ENCODE peak calls at places on chromosomes 16 and 17, in six cellular contexts. V, H, U, P, Y and D are unnamed samples.

GRCh38 chr17:51000835-51001638 is 119.6 kb downstream of the SPAG9 start:
- DNase-seq in V (no peak), H (no peak), U (no peak), P (no peak), Y (no peak), D (no peak)

GRCh38 chr17:83199500-83200201 is 120.2 kb downstream of the METRNL start:
- DNase-seq in V (peak; percentile 16), H (peak; percentile 16), U (peak; percentile 51), P (peak; percentile 43), Y (no peak), D (no peak)

GRCh38 chr16:11101695-11102522 is 154.1 kb downstream of the SOCS1 start:
- DNase-seq in V (no peak), H (no peak), U (no peak), P (no peak), Y (no peak), D (no peak)

GRCh38 chr16:11417487-11417886 is 72.2 kb downstream of the RMI2 start:
- DNase-seq in V (no peak), H (no peak), U (no peak), P (no peak), Y (no peak), D (no peak)

GRCh38 chr16:4067262-4068001 is 48.8 kb downstream of the ADCY9 start:
- DNase-seq in V (no peak), H (no peak), U (no peak), P (no peak), Y (no peak), D (no peak)

GRCh38 chr16:30075503-30076275 is at the start of gene PPP4C:
- DNase-seq in V (peak; percentile 93), H (peak; percentile 84), U (peak; percentile 95), P (peak; percentile 89), Y (peak; percentile 87), D (no peak)

GRCh38 chr16:4443271-4443670 is 17.6 kb downstream of the DNAJA3 start:
- DNase-seq in V (no peak), H (no peak), U (no peak), P (no peak), Y (no peak), D (no peak)

GRCh38 chr17:76026714-76027158 is 370 bp downstream of the EVPL start:
- DNase-seq in V (no peak), H (no peak), U (no peak), P (no peak), Y (no peak), D (no peak)

GRCh38 chr17:75875182-75875939 is 3.0 kb downstream of the TRIM47 start:
- DNase-seq in V (peak; percentile 55), H (no peak), U (peak; percentile 60), P (no peak), Y (no peak), D (no peak)

GRCh38 chr17:41773190-41773588 is 13.3 kb downstream of the JUP start:
- DNase-seq in V (peak; percentile 79), H (peak; percentile 65), U (peak; percentile 87), P (peak; percentile 82), Y (peak; percentile 73), D (no peak)

GRCh38 chr17:41772218-41772585 is 14.3 kb downstream of the JUP start:
- DNase-seq in V (peak; percentile 82), H (no peak), U (peak; percentile 90), P (peak; percentile 92), Y (no peak), D (no peak)

GRCh38 chr17:41772586-41773189 is 13.8 kb downstream of the JUP start:
- DNase-seq in V (no peak), H (no peak), U (no peak), P (no peak), Y (no peak), D (no peak)

GRCh38 chr17:41769985-41770384 is 16.5 kb downstream of the JUP start:
- DNase-seq in V (no peak), H (no peak), U (no peak), P (no peak), Y (no peak), D (no peak)

DNA sequence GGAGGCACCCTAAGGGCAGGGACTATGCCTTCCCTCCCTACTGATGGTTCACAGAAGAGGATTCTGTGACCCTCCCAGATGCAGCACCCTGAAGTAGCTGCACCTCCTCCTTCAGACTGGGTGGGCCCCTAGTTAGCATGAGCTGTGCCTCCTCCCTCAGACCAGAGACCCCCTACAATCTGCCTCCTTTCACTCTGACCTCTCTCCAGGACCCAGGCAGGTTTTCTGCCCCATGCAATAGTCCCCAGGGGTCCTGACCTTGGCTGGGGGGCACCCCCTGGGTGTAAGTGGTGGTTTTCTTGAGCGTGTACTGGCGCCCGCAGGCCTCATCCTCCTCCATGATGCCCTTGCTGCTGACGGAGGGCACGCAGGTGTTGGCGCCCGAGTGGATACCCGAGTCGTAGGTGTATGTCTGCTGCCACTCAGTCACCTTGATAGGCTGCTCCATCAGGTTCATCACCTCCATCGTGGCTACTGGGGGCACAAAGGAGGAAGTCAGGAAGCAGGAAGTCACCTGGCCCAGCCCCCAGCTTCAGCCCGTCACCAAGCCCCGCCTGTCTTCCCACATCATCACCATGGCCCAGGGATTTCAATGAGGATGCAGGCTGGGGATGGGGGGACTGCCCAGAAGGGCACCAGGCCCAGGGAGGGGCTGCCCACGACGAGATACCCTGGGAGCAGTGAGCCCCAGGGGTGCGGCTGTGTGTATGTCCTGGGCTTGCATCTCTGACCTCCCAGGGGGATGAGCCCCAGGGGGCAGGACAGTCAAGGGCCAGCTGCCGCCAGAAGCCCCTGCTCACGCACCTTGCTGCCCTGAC is 14.9 kb downstream of the JUP start:
- DNase-seq in V (no peak), H (no peak), U (no peak), P (no peak), Y (no peak), D (no peak)
- TF ChIP-seq POLR2A in V (no peak), H (no peak), U (no peak), P (no peak), Y (no peak), D (no peak)

GRCh38 chr16:50296807-50297206 is 30.5 kb downstream of the ADCY7 start:
- DNase-seq in V (no peak), H (no peak), U (no peak), P (no peak), Y (no peak), D (no peak)

GRCh38 chr16:50295541-50296132 is 29.3 kb downstream of the ADCY7 start:
- DNase-seq in V (no peak), H (no peak), U (no peak), P (no peak), Y (no peak), D (no peak)

GRCh38 chr16:50298075-50298460 is 31.7 kb downstream of the ADCY7 start:
- DNase-seq in V (peak; percentile 4), H (no peak), U (no peak), P (peak; percentile 24), Y (no peak), D (no peak)

GRCh38 chr16:50298591-50299507 is 32.5 kb downstream of the ADCY7 start:
- DNase-seq in V (peak; percentile 4), H (no peak), U (no peak), P (peak; percentile 47), Y (peak; percentile 10), D (no peak)

DNA sequence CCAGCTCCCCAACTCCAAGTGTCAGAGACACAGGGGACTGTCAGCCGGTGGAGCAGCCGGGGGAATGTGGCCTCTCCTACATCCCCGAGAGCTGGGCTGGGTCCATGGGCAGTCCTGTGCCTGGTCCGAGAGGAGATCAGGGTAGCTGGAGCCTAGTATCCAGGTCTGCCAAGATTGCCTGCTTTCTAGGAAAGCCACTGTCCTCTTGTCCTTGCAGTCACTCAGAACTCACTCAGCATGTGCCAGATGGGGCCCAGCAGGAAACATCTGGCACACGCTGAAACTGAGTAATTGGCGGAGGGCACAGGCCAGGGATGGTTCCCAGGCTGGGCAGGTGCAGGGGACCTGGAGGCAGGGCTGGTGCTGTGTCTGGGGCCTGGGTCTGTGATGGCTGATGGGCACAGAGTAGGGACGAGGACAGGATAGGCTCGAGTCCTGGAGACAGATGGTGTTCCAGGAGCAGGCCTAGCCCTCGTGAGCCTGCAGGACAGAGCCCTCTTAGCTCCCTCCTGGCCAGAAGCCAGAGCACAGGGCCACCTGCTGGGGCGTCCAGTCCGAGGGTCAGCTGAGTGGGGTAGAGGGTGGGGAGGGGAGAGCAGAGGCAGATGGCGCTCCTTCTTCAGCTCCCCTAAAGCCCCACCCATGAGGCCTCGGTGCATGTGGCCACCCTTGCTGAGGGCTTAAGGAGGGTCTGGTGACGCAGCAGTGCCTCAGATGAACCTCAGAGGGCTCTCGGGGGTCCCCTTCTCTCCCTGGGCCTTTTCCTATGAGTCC is 31.1 kb downstream of the ADCY7 start:
- DNase-seq in V (peak; percentile 4), H (no peak), U (no peak), P (no peak), Y (no peak), D (no peak)
- H3K4me1 ChIP-seq in V (no peaks in the 10 kb centered on the region), H (no peaks in the 10 kb centered on the region), U (peaks cover 13% of the 10 kb centered on the region), P (no peaks in the 10 kb centered on the region), Y (no peaks in the 10 kb centered on the region), D (peaks cover 24% of the 10 kb centered on the region)

GRCh38 chr17:31490019-31490383 is 98.5 kb downstream of the RAB11FIP4 start:
- DNase-seq in V (no peak), H (no peak), U (no peak), P (no peak), Y (no peak), D (no peak)

GRCh38 chr17:31488982-31489294 is 97.5 kb downstream of the RAB11FIP4 start:
- DNase-seq in V (peak; percentile 32), H (no peak), U (peak; percentile 43), P (no peak), Y (no peak), D (no peak)

GRCh38 chr17:31487648-31488263 is 96.3 kb downstream of the RAB11FIP4 start:
- DNase-seq in V (peak; percentile 98), H (peak; percentile 39), U (peak; percentile 97), P (peak; percentile 90), Y (peak; percentile 74), D (peak; percentile 67)

GRCh38 chr17:31488264-31488981 is 96.9 kb downstream of the RAB11FIP4 start:
- DNase-seq in V (peak; percentile 68), H (no peak), U (peak; percentile 61), P (no peak), Y (no peak), D (no peak)

DNA sequence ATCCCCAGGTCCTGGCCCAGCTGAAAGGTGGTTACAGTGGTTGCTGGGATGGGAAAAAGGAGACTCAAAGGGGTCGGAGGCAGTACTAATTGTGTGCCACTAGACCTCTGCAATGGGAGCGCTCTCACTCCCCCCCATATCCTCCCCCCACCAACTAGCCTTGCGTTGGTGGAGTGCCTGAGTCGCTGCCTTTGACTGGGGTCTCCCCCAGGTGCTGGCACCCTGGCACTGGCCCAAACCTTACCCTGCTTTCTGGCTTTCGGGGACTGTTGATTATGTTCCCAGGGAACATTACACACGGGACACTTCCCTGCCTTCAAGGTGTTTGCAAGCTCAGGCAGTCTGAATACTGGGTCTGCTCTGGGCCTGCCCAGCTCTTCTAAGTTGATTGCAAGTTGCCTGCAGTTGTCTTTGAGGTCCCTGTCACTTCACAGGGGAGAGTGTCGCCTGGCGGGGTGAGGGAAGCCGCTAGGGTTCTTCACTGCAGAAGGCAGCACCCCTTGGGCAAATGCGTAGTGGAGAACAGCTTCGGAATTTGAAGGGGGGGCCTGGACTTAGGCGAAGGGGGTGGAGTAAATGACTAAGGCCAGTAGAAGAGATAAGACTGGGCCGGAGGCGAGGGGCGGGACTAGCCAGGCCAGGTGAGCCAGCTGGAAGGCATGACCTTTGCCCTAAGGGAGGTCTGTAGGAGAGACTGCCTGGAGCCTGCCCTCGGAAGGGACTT is 98.0 kb downstream of the RAB11FIP4 start:
- DNase-seq in V (peak; percentile 94), H (no peak), U (peak; percentile 92), P (no peak), Y (no peak), D (no peak)
- TF ChIP-seq POLR2A in V (peak; percentile 80), H (no peak), U (peak; percentile 65), P (no peak), Y (no peak), D (no peak)

DNA sequence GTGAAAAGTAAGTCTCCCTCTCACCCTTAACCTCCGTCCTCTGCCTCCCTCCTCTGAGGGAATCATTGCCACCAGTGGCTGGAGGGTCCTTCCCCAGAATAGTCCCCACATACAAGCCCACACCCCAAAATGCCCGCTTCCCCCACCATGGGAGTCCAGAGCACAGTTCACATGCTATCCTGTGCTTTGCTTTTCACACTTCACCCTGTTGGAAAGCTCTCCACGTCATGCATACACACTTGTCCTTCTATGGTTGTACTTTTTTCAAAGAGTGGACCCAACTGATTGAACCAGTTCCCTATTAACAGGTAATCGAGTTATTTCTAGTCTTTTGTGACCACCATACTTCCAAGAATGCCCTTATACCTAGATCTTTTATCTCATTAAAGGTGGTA is 23.7 kb upstream of the KIFC3 start:
- DNase-seq in V (no peak), H (no peak), U (no peak), P (no peak), Y (no peak), D (no peak)
- H3K4me1 ChIP-seq in V (peaks cover 80% of the 10 kb centered on the region), H (peaks cover 22% of the 10 kb centered on the region), U (no peaks in the 10 kb centered on the region), P (peaks cover 10% of the 10 kb centered on the region), Y (no peaks in the 10 kb centered on the region), D (no peaks in the 10 kb centered on the region)